ENCODE peak calls at places on chromosomes 11 and 22, in ten cellular contexts. D, H, F, V, O, T, E, A, Z and R are unnamed samples.

GRCh38 chr11:88494857-88495256 is 157.3 kb upstream of the CTSC start:
- DNase-seq in D (no peak), H (no peak), F (no peak), V (no peak), O (no peak), T (no peak), E (no peak), A (no peak), Z (no peak), R (no peak)

GRCh38 chr11:46122955-46123354 is 1.7 kb upstream of the PHF21A start:
- DNase-seq in D (no peak), H (no peak), F (no peak), V (no peak), O (peak; percentile 22), T (no peak), E (no peak), A (no peak), Z (peak; percentile 36), R (no peak)

GRCh38 chr11:130827697-130828377 is 88.4 kb downstream of the SNX19 start:
- DNase-seq in D (no peak), H (no peak), F (peak; percentile 7), V (no peak), O (peak; percentile 80), T (no peak), E (peak; percentile 13), A (no peak), Z (peak; percentile 84), R (no peak)

GRCh38 chr22:39661842-39662676 is 91.5 kb downstream of the CACNA1I start:
- DNase-seq in D (peak; percentile 38), H (no peak), F (no peak), V (no peak), O (no peak), T (no peak), E (no peak), A (peak; percentile 85), Z (no peak), R (peak; percentile 67)

GRCh38 chr11:133814588-133814987 is 30.7 kb downstream of the SPATA19 start:
- DNase-seq in D (no peak), H (no peak), F (no peak), V (no peak), O (no peak), T (no peak), E (no peak), A (no peak), Z (no peak), R (no peak)

GRCh38 chr22:43428005-43428485 is 16.2 kb downstream of the MPPED1 start:
- DNase-seq in D (no peak), H (no peak), F (no peak), V (no peak), O (no peak), T (no peak), E (no peak), A (no peak), Z (no peak), R (no peak)

GRCh38 chr11:118488480-118489109 is 38.7 kb upstream of the TTC36 start:
- DNase-seq in D (no peak), H (peak; percentile 56), F (peak; percentile 58), V (peak; percentile 15), O (peak; percentile 75), T (peak; percentile 43), E (peak; percentile 88), A (peak; percentile 80), Z (peak; percentile 60), R (peak; percentile 76)

GRCh38 chr11:118046051-118046963 is 30.6 kb upstream of the TMPRSS4 start:
- DNase-seq in D (no peak), H (no peak), F (no peak), V (no peak), O (no peak), T (no peak), E (no peak), A (no peak), Z (no peak), R (no peak)

GRCh38 chr11:44261800-44262591 is 47.9 kb downstream of the ALX4 start:
- DNase-seq in D (no peak), H (no peak), F (no peak), V (no peak), O (no peak), T (no peak), E (no peak), A (no peak), Z (no peak), R (no peak)

GRCh38 chr11:110077866-110078325 is 15.3 kb upstream of the ZC3H12C start:
- DNase-seq in D (no peak), H (no peak), F (no peak), V (no peak), O (no peak), T (peak; percentile 20), E (no peak), A (no peak), Z (peak; percentile 76), R (no peak)

GRCh38 chr11:3058753-3059664 is 1.8 kb upstream of the CARS1 start:
- DNase-seq in D (no peak), H (peak; percentile 62), F (peak; percentile 50), V (no peak), O (peak; percentile 82), T (no peak), E (peak; percentile 50), A (no peak), Z (no peak), R (no peak)

GRCh38 chr22:30079952-30080533 is at the start of gene HORMAD2:
- DNase-seq in D (no peak), H (no peak), F (no peak), V (peak; percentile 7), O (no peak), T (no peak), E (no peak), A (no peak), Z (no peak), R (peak; percentile 70)

GRCh38 chr11:22432331-22433065 is 94.3 kb downstream of the SLC17A6 start:
- DNase-seq in D (no peak), H (no peak), F (peak; percentile 63), V (peak; percentile 37), O (no peak), T (peak; percentile 40), E (no peak), A (no peak), Z (peak; percentile 3), R (no peak)

GRCh38 chr11:12803086-12803826 is 129.0 kb downstream of the TEAD1 start:
- DNase-seq in D (no peak), H (no peak), F (no peak), V (no peak), O (no peak), T (no peak), E (no peak), A (no peak), Z (no peak), R (no peak)

GRCh38 chr11:95524328-95525036 is 265.1 kb downstream of the FAM76B start:
- DNase-seq in D (no peak), H (no peak), F (no peak), V (no peak), O (no peak), T (no peak), E (no peak), A (no peak), Z (no peak), R (no peak)

GRCh38 chr22:41598081-41598480 is 8.4 kb upstream of the PMM1 start:
- DNase-seq in D (no peak), H (no peak), F (no peak), V (no peak), O (peak; percentile 80), T (no peak), E (no peak), A (no peak), Z (peak; percentile 72), R (no peak)

GRCh38 chr11:35034401-35034800 is 104.6 kb upstream of the CD44 start:
- DNase-seq in D (no peak), H (no peak), F (no peak), V (no peak), O (no peak), T (no peak), E (no peak), A (no peak), Z (no peak), R (no peak)

GRCh38 chr22:17988800-17989513 is 35.4 kb downstream of the MICAL3 start:
- DNase-seq in D (no peak), H (no peak), F (no peak), V (no peak), O (no peak), T (no peak), E (no peak), A (no peak), Z (no peak), R (no peak)

GRCh38 chr11:10108901-10109665 is 184.9 kb downstream of the SBF2 start:
- DNase-seq in D (no peak), H (peak; percentile 25), F (no peak), V (no peak), O (no peak), T (no peak), E (peak; percentile 13), A (no peak), Z (peak; percentile 21), R (no peak)

GRCh38 chr11:72864692-72865655 is 50.8 kb downstream of the ATG16L2 start:
- DNase-seq in D (no peak), H (no peak), F (peak; percentile 46), V (no peak), O (no peak), T (no peak), E (no peak), A (no peak), Z (no peak), R (no peak)

GRCh38 chr11:17923213-17923612 is 89.6 kb downstream of the SERGEF start:
- DNase-seq in D (no peak), H (no peak), F (no peak), V (no peak), O (no peak), T (no peak), E (no peak), A (no peak), Z (no peak), R (no peak)

GRCh38 chr11:118221419-118221818 is 3.4 kb downstream of the JAML start:
- DNase-seq in D (no peak), H (no peak), F (no peak), V (no peak), O (no peak), T (no peak), E (no peak), A (no peak), Z (no peak), R (no peak)

GRCh38 chr11:61082161-61082870 is 20.0 kb upstream of the CD5 start:
- DNase-seq in D (no peak), H (no peak), F (no peak), V (no peak), O (no peak), T (no peak), E (no peak), A (no peak), Z (no peak), R (no peak)

GRCh38 chr11:118552341-118552740 is 13.4 kb downstream of the IFT46 start:
- DNase-seq in D (no peak), H (no peak), F (no peak), V (no peak), O (no peak), T (no peak), E (no peak), A (no peak), Z (no peak), R (no peak)

GRCh38 chr11:67056640-67057409 is at the start of gene RHOD:
- DNase-seq in D (no peak), H (no peak), F (no peak), V (no peak), O (peak; percentile 72), T (no peak), E (no peak), A (peak; percentile 44), Z (no peak), R (peak; percentile 62)

GRCh38 chr11:72394456-72394855 is 39.9 kb downstream of the CLPB start:
- DNase-seq in D (no peak), H (no peak), F (no peak), V (no peak), O (no peak), T (no peak), E (no peak), A (no peak), Z (no peak), R (no peak)

GRCh38 chr22:47144076-47144765 is 381.8 kb downstream of the TBC1D22A start:
- DNase-seq in D (no peak), H (no peak), F (no peak), V (no peak), O (no peak), T (no peak), E (no peak), A (no peak), Z (no peak), R (no peak)

GRCh38 chr22:34943830-34944229 is 122.1 kb upstream of the ISX start:
- DNase-seq in D (no peak), H (no peak), F (no peak), V (no peak), O (no peak), T (no peak), E (peak; percentile 5), A (no peak), Z (no peak), R (no peak)